ENCODE peak calls at places on chromosomes 13 and 19, in four cellular contexts. G is breast epithelium, S is HCT116, R is body of pancreas. Y is an unnamed sample.

GRCh38 chr13:94901070-94901469 is 188.7 kb upstream of the SOX21 start:
- DNase-seq in G (no peak), S (no peak), R (no peak), Y (no peak)

GRCh38 chr19:3336680-3337523 is 29.5 kb upstream of the NFIC start:
- DNase-seq in S (no peak), R (peak; percentile 99), G (peak; percentile 97), Y (no peak)

GRCh38 chr13:30577381-30577780 is 40.3 kb upstream of the USPL1 start:
- DNase-seq in G (no peak), S (peak; percentile 57), R (peak; percentile 22), Y (no peak)

GRCh38 chr19:10641248-10641647 is 12.9 kb upstream of the ILF3 start:
- DNase-seq in S (no peak), R (no peak), G (no peak), Y (no peak)

GRCh38 chr13:73938375-73939070 is 195.7 kb downstream of the KLF12 start:
- DNase-seq in G (no peak), S (peak; percentile 18), R (no peak), Y (no peak)

GRCh38 chr19:54173951-54174817 is 1.2 kb upstream of the TMC4 start:
- DNase-seq in S (no peak), R (no peak), G (no peak), Y (no peak)

GRCh38 chr13:42752731-42753130 is 28.7 kb upstream of the FAM216B start:
- DNase-seq in S (no peak), G (no peak), R (no peak), Y (no peak)

GRCh38 chr13:39676315-39676876 is 20.9 kb downstream of the COG6 start:
- DNase-seq in G (no peak), R (peak; percentile 19), S (peak; percentile 40), Y (no peak)

GRCh38 chr13:33536639-33537425 is 251.3 kb upstream of the STARD13 start:
- DNase-seq in R (no peak), S (no peak), G (no peak), Y (no peak)

GRCh38 chr13:98485561-98485960 is 91.3 kb downstream of the STK24 start:
- DNase-seq in R (no peak), S (no peak), G (no peak), Y (no peak)

GRCh38 chr13:108470921-108471320 is 158.5 kb upstream of the MYO16 start:
- DNase-seq in R (no peak), S (no peak), G (no peak), Y (no peak)

DNA sequence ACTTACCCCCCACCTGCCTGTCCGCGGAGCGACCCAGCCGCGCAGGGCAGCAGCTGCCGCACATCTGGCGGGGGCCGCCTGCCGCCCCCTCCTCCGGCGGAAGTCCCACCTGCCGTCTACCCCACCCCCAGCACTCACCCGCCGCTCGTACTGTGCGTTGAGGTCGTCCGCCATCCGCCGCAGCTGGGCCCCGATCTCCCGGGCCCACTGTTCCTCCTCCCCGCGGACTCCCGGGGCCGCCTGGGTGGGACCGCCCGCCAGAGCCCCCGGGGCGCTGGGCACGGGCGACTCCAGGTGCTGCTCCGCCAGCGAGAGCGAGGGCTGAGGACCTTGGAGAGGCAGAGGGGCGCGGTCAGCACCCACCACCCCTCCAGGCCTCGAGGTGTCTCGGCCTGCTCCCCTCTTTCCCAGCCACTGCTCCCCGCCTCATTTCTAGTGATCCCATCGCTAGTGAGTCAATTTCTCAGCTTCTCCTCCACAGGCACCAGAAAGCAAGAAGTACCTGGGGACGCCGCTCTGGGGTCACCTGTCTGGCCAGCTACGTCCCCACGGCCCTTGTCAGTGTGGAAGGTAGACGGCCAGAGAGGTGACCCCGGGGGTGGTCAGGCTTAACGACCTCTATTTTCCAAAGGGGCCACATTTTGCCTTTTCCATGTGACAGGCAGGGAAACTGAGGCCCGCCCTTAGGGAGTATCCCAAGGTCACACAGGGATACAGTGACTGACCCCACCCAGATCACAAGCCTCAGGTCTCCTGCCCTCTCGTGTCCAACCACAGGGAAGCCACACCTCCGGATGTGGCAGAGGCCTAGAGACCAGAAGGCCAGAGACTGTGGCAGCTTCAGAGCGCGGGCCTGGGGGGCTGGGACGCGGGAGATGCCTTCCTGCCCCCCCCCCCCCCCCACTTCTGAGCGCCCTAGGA is 4.3 kb downstream of the BBC3 start:
- DNase-seq in R (peak; percentile 81), G (peak; percentile 84), S (peak; percentile 76), Y (peak; percentile 94)
- TF ChIP-seq POLR2A in R (peak; percentile 23), G (peak; percentile 20), S (peak; percentile 14), Y (no peak)

GRCh38 chr19:56969726-56970125 is 129.2 kb upstream of the PEG3 start:
- DNase-seq in S (no peak), R (no peak), G (no peak), Y (no peak)
- TF ChIP-seq CTCF in S (no peak), R (no peak), G (no peak), Y (no peak)

GRCh38 chr19:1035998-1036621 is 3.8 kb upstream of the ABCA7 start:
- DNase-seq in S (no peak), R (no peak), G (no peak), Y (peak; percentile 81)
- TF ChIP-seq POLR2A in S (no peak), R (no peak), G (no peak), Y (no peak)

DNA sequence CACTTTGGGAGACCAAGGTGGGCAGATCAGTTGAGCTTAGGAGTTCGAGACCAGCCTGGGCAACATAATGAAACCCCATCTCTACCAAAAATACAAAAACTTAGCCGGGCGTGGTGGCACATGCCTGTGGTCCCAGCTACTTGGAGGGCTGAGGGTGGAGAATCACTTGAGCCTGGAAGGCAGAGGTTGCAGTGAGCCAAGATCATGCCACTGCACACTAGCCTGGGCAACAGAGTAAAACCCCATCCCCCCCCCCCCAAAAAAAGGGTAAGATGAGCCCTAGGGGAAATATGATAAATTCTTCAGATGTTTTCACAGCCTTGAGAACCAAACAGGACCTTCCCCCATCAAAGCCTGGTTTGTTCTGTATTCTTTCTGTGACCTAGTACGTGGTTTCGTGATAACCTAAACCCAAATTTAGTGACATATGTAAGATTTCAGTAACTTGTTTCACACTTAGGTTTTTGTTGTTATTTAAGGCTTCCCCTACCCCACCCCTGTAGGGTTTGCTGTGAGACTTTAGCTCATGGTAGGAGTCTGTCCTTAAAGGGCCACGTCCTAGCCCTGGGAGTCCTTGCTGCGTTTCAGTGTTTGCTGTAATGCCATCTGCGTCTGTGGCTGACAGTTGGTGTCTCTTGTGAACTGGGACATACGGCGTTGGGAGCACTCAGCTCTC is 49.6 kb downstream of the MYO9B start:
- DNase-seq in R (no peak), G (peak; percentile 45), S (no peak), Y (no peak)
- TF ChIP-seq CTCF in R (no peak), G (no peak), S (no peak), Y (no peak)

GRCh38 chr19:4359627-4360000 is 16.3 kb downstream of the MPND start:
- DNase-seq in R (no peak), G (no peak), S (no peak), Y (peak; percentile 64)
- TF ChIP-seq POLR2A in R (no peak), G (no peak), S (no peak), Y (no peak)

DNA sequence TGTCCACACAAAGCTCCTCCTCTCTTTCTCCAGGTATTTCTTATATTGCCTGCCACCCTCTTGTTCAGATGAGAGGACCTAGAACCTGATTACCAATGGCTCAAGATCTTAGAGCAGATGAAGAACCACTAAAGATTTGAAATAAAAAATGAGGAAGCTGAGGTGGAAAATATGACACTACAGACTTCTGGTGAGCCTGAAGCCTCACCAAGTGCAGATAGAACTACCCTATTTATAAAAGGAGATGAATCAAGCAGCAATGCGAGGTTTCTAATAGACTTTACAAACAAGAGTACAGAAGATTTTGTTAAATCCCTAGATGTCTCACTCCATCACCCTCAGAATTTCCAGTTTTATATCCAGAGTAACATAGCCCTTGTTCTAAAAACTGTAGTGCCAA is 345.8 kb downstream of the TBC1D4 start:
- DNase-seq in R (no peak), G (no peak), S (no peak), Y (no peak)
- TF ChIP-seq CTCF in R (no peak), G (no peak), S (no peak), Y (no peak)

DNA sequence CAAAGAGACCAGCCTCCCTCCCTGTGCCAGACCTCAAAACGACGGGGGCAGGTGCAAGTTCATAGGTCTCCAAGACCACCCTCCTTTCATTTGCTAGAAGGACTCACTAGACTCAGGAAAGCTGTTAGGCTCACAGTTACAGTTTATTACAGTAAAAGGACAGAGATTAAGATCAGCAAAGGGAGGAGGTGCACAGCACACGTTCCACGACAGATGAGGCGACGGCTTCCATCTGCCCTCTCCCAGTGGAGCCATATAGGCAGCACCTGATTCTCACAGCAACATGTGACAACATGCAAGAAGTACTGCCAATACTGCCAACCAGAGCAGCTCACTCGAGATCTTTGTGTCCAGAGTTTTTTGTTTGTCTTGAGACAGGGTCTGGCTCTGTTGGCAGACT is 9.4 kb upstream of the CEACAM19 start:
- DNase-seq in R (no peak), S (no peak), G (no peak), Y (no peak)
- TF ChIP-seq POLR2A in R (no peak), S (no peak), G (no peak), Y (no peak)

DNA sequence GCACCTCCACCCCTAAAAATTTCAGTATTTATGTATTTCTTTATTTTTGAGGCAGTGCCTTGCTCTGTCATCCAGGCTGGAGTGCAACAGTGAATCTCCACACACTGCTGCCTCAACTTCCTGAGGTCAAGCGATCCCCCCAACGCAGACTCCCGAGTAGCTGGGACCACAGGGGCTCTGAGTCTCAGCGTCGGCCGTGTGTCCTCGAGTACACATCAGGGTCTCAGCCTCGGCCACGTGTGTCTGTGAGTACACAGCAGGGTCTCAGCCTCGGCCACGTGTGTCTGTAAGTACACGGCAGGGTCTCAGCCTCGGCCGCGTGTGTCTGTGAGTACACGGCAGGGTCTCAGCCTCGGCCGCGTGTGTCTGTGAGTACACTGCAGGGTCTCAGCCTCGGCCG is 21.2 kb downstream of the C2CD4C start:
- DNase-seq in G (no peak), S (no peak), R (no peak), Y (no peak)
- TF ChIP-seq CTCF in G (no peak), S (no peak), R (no peak), Y (no peak)

GRCh38 chr19:36115453-36116343 is at the start of gene TBCB:
- DNase-seq in R (peak; percentile 23), G (no peak), S (no peak), Y (peak; percentile 96)
- TF ChIP-seq POLR2A in R (no peak), G (no peak), S (no peak), Y (peak; percentile 53)

GRCh38 chr13:99577934-99578917 is 77.0 kb downstream of the TM9SF2 start:
- DNase-seq in G (no peak), R (no peak), S (no peak), Y (no peak)
- TF ChIP-seq CTCF in G (no peak), R (peak; percentile 28), S (no peak), Y (no peak)

Y was measured in spleen.